ENCODE peak calls at places on chromosome 10, in five cellular contexts. E is OCI-LY7, Q is PC-3, U is GM23338, N is neural progenitor cell. Z is an unnamed sample. For H4K20me1, the result is how much of the 10 kb centered on the place peaks cover.

GRCh38 chr10:4740471-4740870 is 85.5 kb upstream of the AKR1E2 start:
- DNase-seq in E (no peak), Q (no peak), U (no peak), N (no peak), Z (peak)

GRCh38 chr10:33612551-33612950 is 278.1 kb upstream of the NRP1 start:
- DNase-seq in E (no peak), Q (no peak), U (no peak), N (no peak), Z (peak)

GRCh38 chr10:68342909-68343516 is 10.3 kb upstream of the PBLD start:
- DNase-seq in E (no peak), Q (peak), U (no peak), N (no peak), Z (peak)

GRCh38 chr10:88901610-88902327 is 21.7 kb downstream of the STAMBPL1 start:
- DNase-seq in E (peak), Q (no peak), U (no peak), N (no peak), Z (peak)

GRCh38 chr10:79082631-79083581 is 14.1 kb downstream of the ZMIZ1 start:
- DNase-seq in E (no peak), Q (peak), U (no peak), N (no peak), Z (no peak)

GRCh38 chr10:69861251-69862240 is 59.8 kb downstream of the COL13A1 start:
- DNase-seq in E (peak), Q (peak), U (peak), N (no peak), Z (peak)

GRCh38 chr10:51137741-51138529 is 63.6 kb downstream of the PRKG1 start:
- DNase-seq in E (no peak), Q (peak), U (no peak), N (no peak), Z (peak)

GRCh38 chr10:12782537-12782936 is 219.0 kb downstream of the CCDC3 start:
- DNase-seq in E (peak), Q (peak), U (peak), N (peak), Z (peak)

GRCh38 chr10:26430641-26431163 is 7.4 kb upstream of the APBB1IP start:
- DNase-seq in E (peak), Q (no peak), U (no peak), N (no peak), Z (peak)

GRCh38 chr10:11118696-11119095 is 101.0 kb downstream of the CELF2 start:
- DNase-seq in E (no peak), Q (no peak), U (no peak), N (no peak), Z (no peak)

GRCh38 chr10:104318096-104318725 is 20.1 kb downstream of the ITPRIP start:
- DNase-seq in E (no peak), Q (no peak), U (no peak), N (no peak), Z (no peak)

GRCh38 chr10:104321226-104321625 is 17.0 kb downstream of the ITPRIP start:
- DNase-seq in E (no peak), Q (no peak), U (no peak), N (no peak), Z (no peak)

GRCh38 chr10:104316321-104317099 is 21.8 kb downstream of the ITPRIP start:
- DNase-seq in E (no peak), Q (no peak), U (no peak), N (peak), Z (no peak)

GRCh38 chr10:104317195-104318095 is 20.8 kb downstream of the ITPRIP start:
- DNase-seq in E (peak), Q (peak), U (no peak), N (no peak), Z (peak)

DNA sequence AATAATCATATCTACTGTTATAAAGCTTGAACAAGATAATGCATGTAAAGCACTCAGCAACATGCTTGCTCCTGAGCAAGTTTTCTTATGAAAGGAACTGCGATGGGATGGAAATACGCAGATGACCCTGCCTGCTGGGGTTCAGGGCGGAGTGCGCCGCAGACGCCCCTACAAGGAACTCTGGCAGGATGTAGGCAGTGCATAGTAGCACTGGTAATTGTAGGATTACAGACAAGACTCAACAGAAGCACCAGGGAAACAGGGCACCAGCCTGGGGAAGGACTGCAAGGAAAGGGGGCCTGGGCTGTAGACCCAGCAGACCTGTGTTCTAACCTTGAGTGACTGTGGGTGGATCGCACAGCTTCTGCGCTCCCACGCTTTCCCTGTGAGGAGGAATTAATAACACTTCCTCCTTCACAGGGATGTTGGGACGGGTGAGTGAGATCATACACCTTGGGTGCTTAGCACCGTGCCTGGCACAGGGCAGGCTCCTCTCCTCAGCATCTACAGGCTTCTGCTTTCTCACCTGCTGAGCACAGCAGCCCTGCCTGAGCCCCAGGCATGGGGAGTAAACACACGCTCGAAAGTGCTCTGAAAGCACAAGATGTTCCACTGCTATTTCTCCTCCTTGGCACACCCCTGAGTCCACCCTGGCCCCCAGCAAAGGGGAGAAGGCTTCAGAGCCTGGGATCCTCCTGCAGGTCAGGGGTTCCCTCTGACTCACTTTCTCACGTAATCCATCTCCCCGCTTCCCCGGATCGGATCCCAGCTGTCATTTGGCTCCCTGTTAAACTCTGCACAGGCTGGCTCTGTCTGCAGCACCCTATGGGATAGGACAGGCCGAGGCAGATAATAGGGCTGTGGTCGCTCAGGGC is 19.2 kb downstream of the ITPRIP start:
- DNase-seq in E (no peak), Q (no peak), U (no peak), N (no peak), Z (no peak)
- TF ChIP-seq EZH2phosphoT487 in E (no peak), Q (no peak), U (no peak), N (no peak), Z (no peak)

GRCh38 chr10:8386781-8387180 is 332.3 kb downstream of the GATA3 start:
- DNase-seq in E (no peak), Q (no peak), U (no peak), N (no peak), Z (no peak)

GRCh38 chr10:8393531-8393930 is 339.0 kb downstream of the GATA3 start:
- DNase-seq in E (no peak), Q (peak), U (no peak), N (no peak), Z (no peak)

GRCh38 chr10:8392216-8392615 is 337.7 kb downstream of the GATA3 start:
- DNase-seq in E (no peak), Q (peak), U (no peak), N (no peak), Z (peak)

GRCh38 chr10:8389630-8390029 is 335.1 kb downstream of the GATA3 start:
- DNase-seq in E (no peak), Q (peak), U (no peak), N (no peak), Z (no peak)
- H4K20me1 ChIP-seq in E (under half), Q (under half), U (under half), N (under half), Z (under half)

GRCh38 chr10:71553371-71553900 is 156.7 kb downstream of the CDH23 start:
- DNase-seq in E (no peak), Q (no peak), U (peak), N (peak), Z (no peak)

GRCh38 chr10:71555087-71555728 is 158.5 kb downstream of the CDH23 start:
- DNase-seq in E (no peak), Q (no peak), U (no peak), N (no peak), Z (no peak)

GRCh38 chr10:71551970-71552369 is 155.2 kb downstream of the CDH23 start:
- DNase-seq in E (no peak), Q (no peak), U (no peak), N (no peak), Z (no peak)

GRCh38 chr10:71555760-71556159 is 159.0 kb downstream of the CDH23 start:
- DNase-seq in E (no peak), Q (no peak), U (no peak), N (no peak), Z (no peak)

DNA sequence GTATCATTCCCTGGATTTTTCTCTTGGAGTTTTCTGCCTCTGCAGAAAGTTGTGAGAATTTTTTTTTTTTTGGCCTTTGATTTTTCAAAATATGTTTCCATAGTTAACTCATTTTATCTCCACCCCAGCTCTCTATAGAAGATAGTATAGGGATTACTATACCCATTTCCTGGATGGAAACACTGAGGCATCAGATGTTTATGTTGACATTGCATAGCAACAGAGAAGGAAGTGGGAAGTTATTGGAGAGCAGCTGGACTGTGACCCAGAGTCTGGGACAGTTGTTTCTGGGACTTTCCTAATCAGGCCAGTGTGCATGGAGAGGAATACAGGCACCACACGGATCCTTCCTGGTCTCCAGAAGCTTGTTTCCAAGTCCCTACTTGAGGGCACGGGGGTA is 158.0 kb downstream of the CDH23 start:
- DNase-seq in E (no peak), Q (no peak), U (no peak), N (no peak), Z (no peak)
- H3K4me2 ChIP-seq in E (no peak), Q (no peak), U (no peak), N (no peak), Z (no peak)

GRCh38 chr10:132255489-132256344 is 52.0 kb downstream of the STK32C start:
- DNase-seq in E (no peak), Q (no peak), U (no peak), N (no peak), Z (no peak)
- TF ChIP-seq EZH2phosphoT487 in E (no peak), Q (no peak), U (no peak), N (no peak), Z (no peak)

DNA sequence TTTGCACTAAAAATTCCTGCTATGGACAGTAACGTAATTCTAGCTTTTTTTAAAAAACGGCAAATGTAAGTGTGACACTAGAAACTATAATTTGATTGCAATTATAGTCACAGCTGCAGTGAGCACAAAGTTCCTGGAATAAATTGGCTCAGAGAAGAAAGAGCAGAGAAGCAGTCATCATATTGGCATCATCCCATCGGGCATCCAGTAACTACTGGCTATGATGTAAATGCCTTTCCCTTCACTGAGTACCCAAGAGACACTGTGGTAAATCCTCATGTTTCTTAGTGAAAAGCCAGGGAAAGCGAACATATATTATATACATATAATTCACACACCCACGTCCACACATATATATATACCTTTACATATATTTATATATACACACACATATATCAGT is 43.6 kb downstream of the PIP4K2A start:
- DNase-seq in E (no peak), Q (no peak), U (no peak), N (no peak), Z (peak)
- H4K20me1 ChIP-seq in E (under half), Q (under half), U (under half), N (under half), Z (under half)

GRCh38 chr10:74117738-74118137 is 32.9 kb downstream of the AP3M1 start:
- DNase-seq in E (no peak), Q (no peak), U (no peak), N (no peak), Z (no peak)
- H3K4me2 ChIP-seq in E (no peak), Q (no peak), U (no peak), N (no peak), Z (no peak)

GRCh38 chr10:14087585-14087984 is 243.1 kb downstream of the FRMD4A start:
- DNase-seq in E (no peak), Q (no peak), U (no peak), N (no peak), Z (no peak)
- TF ChIP-seq EZH2phosphoT487 in E (no peak), Q (no peak), U (no peak), N (no peak), Z (no peak)

GRCh38 chr10:21648040-21648439 is 114.0 kb downstream of the MLLT10 start:
- DNase-seq in E (no peak), Q (no peak), U (no peak), N (no peak), Z (no peak)
- H4K20me1 ChIP-seq in E (under half), Q (under half), U (under half), N (under half), Z (under half)

Z was measured in GM23248.